ENCODE peak calls at places on chromosomes 11 and 22, in ten cellular contexts. U is ascending aorta, J is IMR-90, K is esophagus muscularis mucosa, R is ovary, E is heart right ventricle, X is endothelial cell of umbilical vein, T is tibial artery, V is right lobe of liver, O is right atrium auricular region. Y is an unnamed sample.

GRCh38 chr11:126268361-126268707 is 361 bp downstream of the SRPRA start:
- DNase-seq in J (no peak), K (no peak), O (no peak), E (no peak), U (no peak), R (no peak), X (no peak), V (peak), T (no peak), Y (peak)

GRCh38 chr11:121687961-121688566 is 235.3 kb upstream of the SORL1-AS1 start:
- DNase-seq in O (no peak), K (peak), X (no peak), E (no peak), T (no peak), R (no peak), V (no peak), U (no peak), J (peak), Y (no peak)

GRCh38 chr22:17266261-17266971 is 47.2 kb upstream of the ADA2 start:
- DNase-seq in R (no peak), O (no peak), T (no peak), U (no peak), E (peak), K (no peak), J (no peak), X (no peak), V (no peak), Y (no peak)

GRCh38 chr11:128599729-128600128 is 12.4 kb upstream of the ETS1 start:
- DNase-seq in K (no peak), E (no peak), U (no peak), X (no peak), V (no peak), T (no peak), R (no peak), J (peak), O (no peak), Y (no peak)

GRCh38 chr22:49955581-49956417 is 4.8 kb upstream of the PIM3 start:
- DNase-seq in V (peak), J (no peak), X (no peak), R (no peak), K (no peak), U (no peak), T (no peak), E (no peak), O (no peak), Y (peak)

GRCh38 chr11:128506384-128506783 is 81.0 kb downstream of the ETS1 start:
- DNase-seq in K (no peak), V (no peak), X (no peak), E (no peak), J (no peak), T (no peak), R (no peak), U (no peak), O (no peak), Y (no peak)

GRCh38 chr11:133957926-133958325 is 1.2 kb upstream of the IGSF9B start:
- DNase-seq in X (no peak), R (peak), J (no peak), V (no peak), U (no peak), E (no peak), T (no peak), O (no peak), K (peak), Y (no peak)

GRCh38 chr11:66048525-66049313 is at the start of gene GAL3ST3:
- DNase-seq in K (no peak), O (no peak), U (no peak), T (no peak), R (no peak), J (no peak), E (no peak), X (no peak), V (no peak), Y (peak)

GRCh38 chr11:92932023-92932422 is 37.4 kb upstream of the MTNR1B start:
- DNase-seq in U (no peak), X (no peak), K (no peak), J (peak), V (no peak), T (no peak), R (no peak), E (no peak), O (no peak), Y (no peak)

GRCh38 chr11:65042899-65043298 is 1.9 kb downstream of the SAC3D1 start:
- DNase-seq in T (no peak), R (no peak), U (no peak), O (no peak), X (no peak), V (no peak), K (no peak), J (no peak), E (no peak), Y (no peak)

GRCh38 chr11:78940500-78941225 is 366.0 kb upstream of the NARS2 start:
- DNase-seq in T (no peak), K (no peak), V (no peak), U (no peak), O (no peak), R (no peak), X (no peak), J (no peak), E (no peak), Y (no peak)

GRCh38 chr11:19216709-19217374 is 15.1 kb upstream of the CSRP3 start:
- DNase-seq in T (no peak), R (no peak), J (no peak), E (no peak), O (no peak), X (peak), V (no peak), U (no peak), K (no peak), Y (no peak)

GRCh38 chr22:41995211-41995610 is 3.4 kb upstream of the WBP2NL start:
- DNase-seq in O (no peak), J (no peak), X (no peak), T (peak), V (no peak), E (no peak), R (no peak), U (no peak), K (no peak), Y (no peak)

GRCh38 chr22:45887202-45888131 is 89.5 kb downstream of the WNT7B start:
- DNase-seq in J (no peak), K (no peak), U (no peak), T (peak), O (no peak), X (no peak), E (no peak), V (peak), R (no peak), Y (peak)

GRCh38 chr11:70570693-70571395 is 172.5 kb downstream of the CTTN start:
- DNase-seq in J (no peak), K (no peak), E (no peak), U (no peak), O (no peak), X (no peak), R (no peak), V (no peak), T (peak), Y (no peak)

GRCh38 chr11:14179126-14179820 is 179.7 kb downstream of the RRAS2 start:
- DNase-seq in X (no peak), J (peak), T (no peak), V (no peak), R (no peak), U (no peak), K (peak), O (no peak), E (no peak), Y (no peak)

GRCh38 chr22:30160926-30161546 is 80.8 kb downstream of the HORMAD2 start:
- DNase-seq in U (no peak), O (no peak), T (no peak), R (no peak), K (no peak), X (no peak), J (no peak), V (no peak), E (no peak), Y (no peak)

GRCh38 chr22:30159561-30160353 is 79.5 kb downstream of the HORMAD2 start:
- DNase-seq in E (no peak), K (no peak), J (peak), U (no peak), O (no peak), X (peak), V (peak), T (no peak), R (peak), Y (no peak)

GRCh38 chr22:30159082-30159481 is 78.8 kb downstream of the HORMAD2 start:
- DNase-seq in K (no peak), V (no peak), R (no peak), X (no peak), O (no peak), J (no peak), E (no peak), T (no peak), U (no peak), Y (no peak)

GRCh38 chr22:30158277-30158676 is 78.0 kb downstream of the HORMAD2 start:
- DNase-seq in U (no peak), J (no peak), O (no peak), V (no peak), R (no peak), E (no peak), K (no peak), T (no peak), X (no peak), Y (no peak)
- H3K4me3 ChIP-seq in U (no peak), J (no peak), O (no peak), V (no peak), R (no peak), E (no peak), K (no peak), T (no peak), X (no peak), Y (no peak)

GRCh38 chr11:47514825-47515647 is 37.9 kb downstream of the CELF1 start:
- DNase-seq in E (no peak), J (peak), O (no peak), R (no peak), U (no peak), X (peak), V (no peak), T (no peak), K (no peak), Y (no peak)
- H3K27ac ChIP-seq in E (no peak), J (no peak), O (peak), R (no peak), U (peak), X (peak), V (no peak), T (peak), K (peak), Y (no peak)

DNA sequence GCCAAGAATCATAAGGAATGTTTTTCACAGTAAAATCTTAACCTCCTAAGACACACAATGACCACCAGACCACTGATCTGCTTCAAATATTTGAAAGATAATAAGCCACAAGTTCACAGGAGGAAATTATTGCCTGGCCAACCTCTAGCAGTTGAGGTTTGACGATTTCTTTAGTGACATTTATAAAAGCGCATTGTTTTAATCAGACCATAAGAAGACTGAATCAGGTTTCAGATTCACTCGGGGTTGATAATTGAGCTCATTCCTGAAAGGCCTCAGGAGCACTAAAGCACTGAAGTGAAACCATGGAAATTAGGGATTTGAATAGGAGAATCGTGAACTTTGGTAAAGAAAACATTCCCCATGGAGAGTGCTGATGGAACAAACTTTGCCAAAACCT is 56.4 kb upstream of the EIF3M start:
- DNase-seq in K (peak), J (no peak), X (no peak), U (no peak), E (no peak), V (no peak), T (no peak), R (no peak), O (no peak), Y (no peak)
- TF ChIP-seq CTCF in K (no peak), J (no peak), X (no peak), U (no peak), E (no peak), V (no peak), T (no peak), R (no peak), O (no peak), Y (no peak)

GRCh38 chr22:36979016-36979415 is 40.2 kb downstream of the TST start:
- DNase-seq in V (no peak), U (no peak), X (no peak), K (no peak), O (no peak), J (no peak), T (no peak), E (no peak), R (no peak), Y (no peak)
- H3K4me3 ChIP-seq in V (no peak), U (no peak), X (no peak), K (no peak), O (no peak), J (no peak), T (no peak), E (no peak), R (no peak), Y (no peak)

GRCh38 chr11:1638344-1638743 is 8.8 kb downstream of the KRTAP5-5 start:
- DNase-seq in T (no peak), R (no peak), K (no peak), J (no peak), E (no peak), U (no peak), V (no peak), O (no peak), X (no peak), Y (no peak)

GRCh38 chr11:1639102-1639620 is 9.6 kb downstream of the KRTAP5-5 start:
- DNase-seq in X (peak), U (no peak), T (no peak), O (no peak), J (no peak), K (no peak), E (peak), R (no peak), V (no peak), Y (no peak)

GRCh38 chr11:1640076-1640946 is 10.7 kb downstream of the KRTAP5-5 start:
- DNase-seq in E (no peak), J (no peak), T (no peak), U (no peak), K (no peak), R (no peak), O (no peak), X (no peak), V (peak), Y (peak)

GRCh38 chr11:1641096-1641495 is 11.5 kb downstream of the KRTAP5-5 start:
- DNase-seq in O (no peak), T (no peak), J (no peak), V (no peak), E (no peak), X (no peak), K (no peak), R (no peak), U (no peak), Y (no peak)

DNA sequence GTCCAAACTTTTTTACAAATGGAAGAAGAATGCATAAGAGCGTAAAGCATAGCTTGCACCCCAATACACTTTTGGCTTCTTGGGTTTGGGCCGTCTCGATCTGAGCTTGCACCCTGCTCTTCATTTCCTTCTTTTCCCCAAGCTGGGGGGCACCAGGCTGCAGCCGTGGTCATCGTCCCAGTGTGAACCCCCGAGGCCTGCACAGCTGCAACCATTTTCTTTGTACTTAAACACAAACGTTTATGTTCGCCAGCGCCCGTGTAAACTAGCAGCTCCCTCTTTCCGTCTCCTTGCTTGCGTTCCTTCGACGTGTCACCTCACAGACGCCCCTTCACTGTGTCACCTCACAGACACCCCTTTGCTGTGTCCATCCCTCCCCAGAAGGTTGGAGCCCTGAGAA is 10.1 kb downstream of the KRTAP5-5 start:
- DNase-seq in T (no peak), O (no peak), X (no peak), K (no peak), V (no peak), U (no peak), E (no peak), J (no peak), R (no peak), Y (no peak)
- H3K27ac ChIP-seq in T (no peak), O (no peak), X (no peak), K (no peak), V (no peak), U (no peak), E (no peak), J (no peak), R (no peak), Y (no peak)

GRCh38 chr22:19001204-19001603 is 65.1 kb upstream of the PRODH start:
- DNase-seq in J (no peak), K (no peak), T (no peak), V (no peak), U (no peak), X (no peak), E (no peak), O (no peak), R (no peak), Y (no peak)

GRCh38 chr22:19004471-19004870 is 68.4 kb upstream of the PRODH start:
- DNase-seq in J (no peak), R (no peak), T (no peak), K (no peak), O (no peak), E (no peak), V (no peak), X (no peak), U (no peak), Y (no peak)

GRCh38 chr22:19003518-19003917 is 67.4 kb upstream of the PRODH start:
- DNase-seq in K (no peak), O (no peak), J (no peak), X (no peak), E (no peak), U (no peak), T (no peak), R (no peak), V (no peak), Y (no peak)

GRCh38 chr22:19002684-19003038 is 66.6 kb upstream of the PRODH start:
- DNase-seq in E (no peak), X (no peak), U (no peak), R (no peak), V (no peak), K (no peak), T (no peak), O (no peak), J (no peak), Y (no peak)

GRCh38 chr22:19005905-19006304 is 69.8 kb upstream of the PRODH start:
- DNase-seq in E (no peak), J (no peak), R (no peak), X (no peak), T (no peak), V (no peak), U (no peak), O (no peak), K (no peak), Y (no peak)
- TF ChIP-seq CTCF in E (no peak), J (no peak), R (no peak), X (no peak), T (no peak), V (no peak), U (no peak), O (no peak), K (no peak), Y (no peak)

GRCh38 chr11:119709638-119710346 is 19.2 kb downstream of the NECTIN1 start:
- DNase-seq in U (no peak), O (no peak), X (no peak), T (no peak), E (peak), K (no peak), V (no peak), J (peak), R (peak), Y (no peak)
- H3K4me3 ChIP-seq in U (no peak), O (no peak), X (no peak), T (no peak), E (no peak), K (no peak), V (no peak), J (no peak), R (no peak), Y (no peak)

DNA sequence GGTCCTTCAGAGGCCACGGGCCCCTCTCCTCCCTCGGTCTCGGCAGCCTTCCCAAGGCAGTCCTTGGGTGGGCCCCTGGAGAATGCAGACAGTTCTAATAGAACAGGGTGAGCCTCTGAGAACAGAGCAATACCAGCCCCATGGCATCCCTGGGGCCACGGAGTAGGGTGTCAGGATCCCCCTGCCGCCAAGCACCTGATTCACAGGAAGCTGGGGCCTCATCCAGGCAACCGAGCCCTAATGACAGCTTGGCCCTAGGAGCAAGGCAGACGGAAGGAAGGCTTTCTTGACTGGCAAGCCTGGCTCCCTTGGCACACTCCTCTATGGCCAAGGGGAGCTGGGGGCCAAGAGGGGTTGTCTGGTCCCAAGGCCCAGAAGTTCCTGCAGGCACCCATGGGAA is 15.2 kb downstream of the TXN2 start:
- DNase-seq in J (no peak), E (no peak), R (no peak), X (no peak), T (no peak), K (no peak), O (no peak), V (no peak), U (no peak), Y (no peak)
- H3K27ac ChIP-seq in J (peak), E (peak), R (peak), X (peak), T (peak), K (peak), O (peak), V (peak), U (peak), Y (peak)

Y was measured in pancreas.